ENCODE peak calls at places on chromosomes 5 and 9, in four cellular contexts. G is mammary epithelial cell, H is astrocyte, K is thyroid gland. C is an unnamed sample. For H3K36me3 and H3K27me3, the result is how much of the 10 kb centered on the place peaks cover.

GRCh38 chr5:438481-438981 is 4.4 kb upstream of the EXOC3 start:
- DNase-seq in G (no peak), H (no peak), K (no peak), C (no peak)

GRCh38 chr9:93354451-93354850 is 97.0 kb upstream of the FAM120A start:
- DNase-seq in G (peak), H (peak), K (no peak), C (no peak)

GRCh38 chr5:68464424-68464823 is 248.9 kb downstream of the PIK3R1 start:
- DNase-seq in G (peak), H (peak), K (peak), C (peak)

GRCh38 chr5:172105811-172106210 is 82.2 kb downstream of the STK10 start:
- DNase-seq in G (no peak), H (no peak), K (no peak), C (no peak)

GRCh38 chr5:163163858-163164257 is 273.5 kb upstream of the CCNG1 start:
- DNase-seq in G (peak), H (no peak), K (no peak), C (no peak)

GRCh38 chr5:173329370-173330150 is 1.3 kb upstream of the STC2 start:
- DNase-seq in G (no peak), H (no peak), K (peak), C (peak)

GRCh38 chr5:75656311-75657003 is 45.2 kb downstream of the ANKDD1B start:
- DNase-seq in G (peak), H (peak), K (peak), C (peak)

GRCh38 chr5:56480305-56481146 is 247.4 kb upstream of the ANKRD55 start:
- DNase-seq in G (peak), H (peak), K (peak), C (peak)

GRCh38 chr5:158013939-158014338 is 155.0 kb upstream of the CLINT1 start:
- DNase-seq in G (peak), H (peak), K (no peak), C (peak)

GRCh38 chr5:172046613-172047012 is 40.2 kb upstream of the FBXW11 start:
- DNase-seq in G (no peak), H (no peak), K (no peak), C (no peak)

GRCh38 chr5:68382640-68383039 is 167.1 kb downstream of the PIK3R1 start:
- DNase-seq in G (peak), H (no peak), K (no peak), C (no peak)

GRCh38 chr9:71857159-71857558 is 53.8 kb downstream of the ABHD17B start:
- DNase-seq in G (no peak), H (no peak), K (no peak), C (no peak)

GRCh38 chr5:180139731-180140626 is 68.4 kb upstream of the RNF130 start:
- DNase-seq in G (no peak), H (no peak), K (no peak), C (no peak)

GRCh38 chr5:96337048-96337781 is 95.8 kb downstream of the PCSK1 start:
- DNase-seq in G (no peak), H (no peak), K (no peak), C (no peak)

GRCh38 chr5:51382759-51383493 is at the start of gene ISL1:
- DNase-seq in G (peak), H (peak), K (peak), C (peak)

GRCh38 chr5:172035039-172035438 is 28.6 kb upstream of the FBXW11 start:
- DNase-seq in G (peak), H (no peak), K (no peak), C (no peak)

GRCh38 chr5:52443187-52443586 is 344.5 kb upstream of the ITGA1 start:
- DNase-seq in G (no peak), H (no peak), K (no peak), C (no peak)

GRCh38 chr5:126624534-126624933 is 23.8 kb downstream of the PHAX start:
- DNase-seq in G (peak), H (peak), K (no peak), C (peak)

GRCh38 chr5:5980601-5981000 is 397.7 kb downstream of the MED10 start:
- DNase-seq in G (no peak), H (no peak), K (no peak), C (no peak)

GRCh38 chr9:131276107-131276888 is at the start of gene FAM78A:
- DNase-seq in G (no peak), H (no peak), K (no peak), C (no peak)

GRCh38 chr5:72166070-72166979 is 59.0 kb downstream of the MAP1B start:
- DNase-seq in G (peak), H (peak), K (peak), C (peak)

GRCh38 chr9:70285246-70285645 is 26.5 kb downstream of the SMC5 start:
- DNase-seq in G (no peak), H (no peak), K (no peak), C (no peak)

GRCh38 chr5:167763772-167764171 is 527.7 kb upstream of the WWC1 start:
- DNase-seq in G (peak), H (peak), K (no peak), C (peak)

GRCh38 chr9:3239240-3239639 is 286.6 kb downstream of the RFX3 start:
- DNase-seq in G (no peak), H (no peak), K (no peak), C (no peak)

GRCh38 chr9:3235497-3235896 is 290.3 kb downstream of the RFX3 start:
- DNase-seq in G (no peak), H (no peak), K (no peak), C (no peak)

GRCh38 chr9:3238241-3238640 is 287.6 kb downstream of the RFX3 start:
- DNase-seq in G (no peak), H (no peak), K (no peak), C (no peak)

GRCh38 chr9:3240651-3241268 is 285.0 kb downstream of the RFX3 start:
- DNase-seq in G (peak), H (peak), K (peak), C (peak)

GRCh38 chr9:3237121-3237520 is 288.7 kb downstream of the RFX3 start:
- DNase-seq in G (no peak), H (no peak), K (no peak), C (no peak)
- H3K36me3 ChIP-seq in G (under half), H (under half), K (under half), C (under half)

DNA sequence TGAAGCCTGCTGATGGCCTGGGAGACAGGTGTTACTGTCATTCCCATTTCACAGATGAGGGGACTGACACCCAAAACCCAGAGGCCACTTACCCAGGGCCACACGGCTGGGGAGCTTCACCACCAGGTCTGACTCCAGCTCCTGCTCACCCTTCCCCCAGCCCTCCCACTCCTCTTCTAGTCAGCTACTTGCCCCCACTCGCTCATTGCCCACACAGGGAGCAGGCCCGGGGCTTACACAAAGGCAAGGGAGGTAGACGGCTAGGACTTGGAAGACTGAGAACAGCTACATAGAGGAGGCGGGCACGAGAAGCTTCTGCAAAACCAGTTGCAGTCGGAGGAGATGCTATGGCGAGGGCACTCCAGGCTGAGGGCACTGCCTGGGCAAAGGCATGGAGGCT is 21.3 kb downstream of the LMX1B start:
- DNase-seq in G (no peak), H (no peak), K (no peak), C (no peak)
- H3K27me3 ChIP-seq in G (under half), H (half or more), K (under half), C (under half)

GRCh38 chr9:83976372-83976771 is 3.6 kb downstream of the HNRNPK start:
- DNase-seq in G (no peak), H (no peak), K (no peak), C (no peak)
- H3K36me3 ChIP-seq in G (half or more), H (half or more), K (half or more), C (half or more)

DNA sequence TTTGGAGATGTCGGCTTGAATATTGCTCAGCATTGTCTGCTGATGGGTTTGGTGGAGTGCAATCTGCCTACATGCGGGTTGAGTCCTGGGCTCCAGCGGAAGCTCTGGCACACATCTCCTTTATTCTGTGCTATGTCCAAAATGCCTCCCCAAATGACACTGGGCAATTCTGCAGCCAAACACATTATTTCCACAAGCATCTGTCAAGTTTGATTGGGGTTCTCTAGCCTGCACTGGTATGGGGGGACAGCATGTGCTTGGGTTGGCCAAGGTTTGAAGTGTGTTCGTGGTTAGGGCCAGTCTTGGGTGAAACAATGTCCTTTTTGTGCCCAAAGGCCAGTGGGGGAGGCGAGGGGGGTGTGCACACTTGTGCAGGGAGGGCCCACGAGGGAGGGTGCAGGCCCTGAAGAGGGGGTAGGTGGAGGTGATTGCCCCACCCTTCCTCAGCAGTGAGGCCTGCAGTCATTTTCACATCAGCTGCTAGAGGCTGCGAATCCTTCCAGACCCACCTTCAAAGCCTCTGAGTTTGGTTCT is 6.3 kb upstream of the NEUROG1 start:
- DNase-seq in G (no peak), H (no peak), K (no peak), C (no peak)
- H3K27me3 ChIP-seq in G (under half), H (half or more), K (under half), C (under half)

GRCh38 chr5:83038924-83039323 is 38.3 kb downstream of the TMEM167A start:
- DNase-seq in G (no peak), H (no peak), K (no peak), C (no peak)
- H3K36me3 ChIP-seq in G (under half), H (under half), K (under half), C (under half)

GRCh38 chr5:55234171-55234700 is 828 bp upstream of the CCNO start:
- DNase-seq in G (peak), H (no peak), K (peak), C (peak)

GRCh38 chr5:55232194-55232984 is 1.0 kb downstream of the CCNO start:
- DNase-seq in G (peak), H (no peak), K (peak), C (peak)

GRCh38 chr5:55231029-55231475 is 2.4 kb downstream of the CCNO start:
- DNase-seq in G (no peak), H (no peak), K (no peak), C (no peak)

GRCh38 chr5:55231476-55232193 is 1.8 kb downstream of the CCNO start:
- DNase-seq in G (no peak), H (no peak), K (peak), C (no peak)

DNA sequence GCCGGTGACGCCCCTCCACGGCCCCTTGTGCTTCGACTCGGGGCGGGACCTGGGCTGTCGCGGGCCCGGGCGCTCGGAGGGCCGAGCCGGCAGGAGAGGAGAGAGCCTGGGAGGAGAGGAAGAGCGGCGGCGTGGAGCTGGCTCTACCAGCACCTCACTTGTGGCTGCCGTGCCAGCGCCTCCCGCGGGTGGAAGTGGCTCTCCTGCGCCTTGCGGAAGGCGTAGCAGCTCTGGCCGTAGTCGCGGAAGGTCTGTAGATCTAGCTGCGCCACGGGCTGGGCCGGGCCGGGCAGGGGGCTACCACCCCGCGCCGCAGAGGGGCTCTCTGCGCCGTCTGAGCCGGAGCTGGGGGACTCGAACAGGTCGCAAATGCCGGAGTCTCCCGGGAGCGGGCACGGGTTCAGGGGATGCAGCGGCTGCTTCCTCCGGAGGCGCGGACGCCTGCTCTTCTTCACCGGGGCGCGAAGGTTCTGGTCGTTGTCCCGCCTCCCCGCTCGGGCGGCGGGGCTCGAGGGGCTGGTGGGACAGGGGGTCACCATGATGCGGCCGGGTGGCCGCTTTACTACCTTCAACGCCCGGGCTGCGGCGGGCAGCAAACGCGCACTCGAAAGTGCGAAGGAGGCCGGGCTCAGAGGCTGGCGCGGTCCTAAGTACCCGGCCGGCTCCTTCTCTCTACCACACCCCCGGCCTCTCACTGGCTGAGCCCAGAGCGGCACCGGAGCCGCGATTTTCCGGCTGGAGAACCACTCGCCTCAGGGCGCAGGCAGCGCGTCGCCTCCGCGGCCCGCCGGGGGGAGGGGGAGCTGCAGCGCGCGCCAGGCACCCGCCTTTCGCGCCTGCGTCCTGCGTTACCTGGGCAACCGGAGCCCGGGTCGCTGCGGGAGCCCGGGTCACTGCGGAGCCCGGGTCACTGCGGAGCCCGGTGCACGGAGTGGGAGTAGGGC is at the start of gene CCNO:
- DNase-seq in G (peak), H (peak), K (peak), C (peak)
- H3K27me3 ChIP-seq in G (under half), H (half or more), K (under half), C (under half)

GRCh38 chr5:147733075-147733474 is 49.5 kb downstream of the JAKMIP2 start:
- DNase-seq in G (no peak), H (no peak), K (no peak), C (no peak)
- H3K36me3 ChIP-seq in G (under half), H (under half), K (under half), C (under half)

DNA sequence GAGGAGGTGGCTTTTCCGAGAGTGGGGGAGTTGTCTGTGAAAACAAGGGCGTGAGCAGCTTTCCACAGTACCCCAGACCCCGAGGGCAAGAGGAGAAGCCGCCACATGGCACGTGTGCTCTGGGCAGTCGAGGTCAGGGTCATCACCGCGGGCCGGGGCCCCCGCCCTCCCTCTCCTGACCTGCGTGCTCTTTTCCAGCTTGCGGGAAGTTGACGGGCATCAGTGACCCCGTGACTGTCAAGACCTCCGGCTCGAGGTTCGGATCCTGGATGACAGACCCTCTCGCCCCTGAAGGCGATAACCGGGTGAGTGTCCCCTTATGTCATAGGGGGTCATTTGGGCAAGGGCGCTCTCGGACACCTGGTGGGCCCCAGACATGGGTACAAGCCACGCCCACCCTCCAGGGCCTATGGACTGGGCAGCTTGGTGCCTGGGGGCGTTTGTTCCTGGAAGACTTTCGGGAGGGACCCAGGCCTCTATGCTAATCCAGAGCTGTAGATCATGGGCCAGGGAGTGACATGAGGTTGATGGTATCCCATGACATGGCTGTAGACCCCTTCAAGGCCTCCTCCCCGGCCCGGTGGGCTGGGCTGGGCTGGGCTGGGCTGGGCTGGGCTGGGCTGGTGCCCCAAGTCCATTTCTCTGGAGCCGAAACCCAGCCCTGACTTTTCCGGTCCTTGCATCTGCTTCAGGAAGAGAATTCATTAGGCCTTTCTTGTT is 19.2 kb downstream of the OLFM1 start:
- DNase-seq in G (no peak), H (no peak), K (no peak), C (no peak)
- H3K27me3 ChIP-seq in G (under half), H (under half), K (under half), C (under half)

GRCh38 chr5:169850407-169850806 is 129.9 kb downstream of the INSYN2B start:
- DNase-seq in G (no peak), H (no peak), K (no peak), C (no peak)
- H3K36me3 ChIP-seq in G (under half), H (under half), K (under half), C (under half)

GRCh38 chr9:124506433-124506832 is 766 bp downstream of the NR5A1 start:
- DNase-seq in G (no peak), H (no peak), K (no peak), C (no peak)

GRCh38 chr9:124504530-124505005 is 2.6 kb downstream of the NR5A1 start:
- DNase-seq in G (no peak), H (no peak), K (no peak), C (no peak)

GRCh38 chr9:124505006-124505900 is 1.9 kb downstream of the NR5A1 start:
- DNase-seq in G (no peak), H (no peak), K (no peak), C (no peak)

GRCh38 chr9:124506931-124507879 is at the start of gene NR5A1:
- DNase-seq in G (no peak), H (no peak), K (no peak), C (no peak)

DNA sequence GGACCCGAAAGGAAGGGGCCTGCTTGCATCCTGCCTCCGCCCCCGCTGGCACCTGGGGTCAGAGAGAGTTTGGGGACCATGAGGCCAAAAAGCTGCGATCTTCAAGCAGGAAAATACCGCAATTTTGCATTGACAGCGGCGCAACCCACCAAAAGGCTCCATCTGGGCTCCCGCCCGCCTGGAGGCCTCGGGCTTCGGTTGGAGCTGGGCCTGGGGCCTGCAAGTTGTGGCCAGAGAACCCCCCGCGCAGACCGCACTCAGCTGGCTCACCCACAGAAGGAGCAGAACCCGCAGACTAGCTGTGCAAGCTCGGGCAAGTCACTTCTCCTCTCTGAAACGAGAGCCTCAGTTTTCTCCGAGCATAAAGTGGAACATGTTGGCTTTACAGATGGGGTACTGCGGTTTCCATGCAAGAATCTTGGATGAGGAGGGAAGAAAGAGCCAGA is 1.3 kb downstream of the NR5A1 start:
- DNase-seq in G (no peak), H (no peak), K (no peak), C (no peak)
- H3K27me3 ChIP-seq in G (under half), H (under half), K (under half), C (under half)